ENCODE peak calls at places on chromosomes 16 and 17, in eight cellular contexts. T, K, U, Z, X, S, B and W are unnamed samples. For H3K36me3 and H3K9me3, the result is how much of the 10 kb centered on the place peaks cover.

GRCh38 chr16:62256406-62256805 is 220.2 kb upstream of the CDH8 start:
- DNase-seq in T (no peak), K (no peak), U (no peak), Z (no peak), X (no peak), S (no peak), B (no peak), W (no peak)

GRCh38 chr17:76585649-76586593 is at the start of gene ST6GALNAC2:
- DNase-seq in T (no peak), K (no peak), U (no peak), Z (no peak), X (peak), S (no peak), B (peak), W (no peak)

GRCh38 chr16:53558665-53559064 is 55.7 kb upstream of the AKTIP start:
- DNase-seq in T (no peak), K (no peak), U (no peak), Z (no peak), X (no peak), S (no peak), B (no peak), W (no peak)

GRCh38 chr17:3527468-3527867 is 30.1 kb downstream of the TRPV3 start:
- DNase-seq in T (no peak), K (no peak), U (no peak), Z (no peak), X (no peak), S (no peak), B (no peak), W (no peak)

GRCh38 chr17:72997559-72997958 is 94.9 kb downstream of the SLC39A11 start:
- DNase-seq in T (peak), K (no peak), U (no peak), Z (no peak), X (no peak), S (no peak), B (no peak), W (no peak)

GRCh38 chr17:77456951-77457548 is 316.3 kb downstream of the SEC14L1 start:
- DNase-seq in T (no peak), K (no peak), U (no peak), Z (no peak), X (no peak), S (no peak), B (no peak), W (no peak)

GRCh38 chr16:63776437-63776836 is 1345.4 kb downstream of the CDH11 start:
- DNase-seq in T (no peak), K (no peak), U (no peak), Z (no peak), X (no peak), S (no peak), B (no peak), W (no peak)

GRCh38 chr16:3696425-3697218 is 20.7 kb downstream of the TRAP1 start:
- DNase-seq in T (peak), K (no peak), U (no peak), Z (no peak), X (no peak), S (no peak), B (no peak), W (no peak)

GRCh38 chr17:68470959-68471358 is 13.7 kb upstream of the WIPI1 start:
- DNase-seq in T (no peak), K (no peak), U (no peak), Z (no peak), X (no peak), S (no peak), B (no peak), W (no peak)

GRCh38 chr17:12627776-12628491 is 37.8 kb upstream of the MYOCD start:
- DNase-seq in T (no peak), K (no peak), U (no peak), Z (no peak), X (no peak), S (no peak), B (no peak), W (no peak)
- H3K4me3 ChIP-seq in T (no peak), K (no peak), U (no peak), Z (no peak), X (no peak), S (no peak), B (no peak), W (peak)

GRCh38 chr17:80337195-80337895 is 76.7 kb downstream of the RNF213 start:
- DNase-seq in T (no peak), K (no peak), U (no peak), Z (no peak), X (no peak), S (no peak), B (no peak), W (no peak)
- H3K36me3 ChIP-seq in T (under half), K (half or more), U (half or more), Z (half or more), X (under half), S (half or more), B (under half), W (half or more)

DNA sequence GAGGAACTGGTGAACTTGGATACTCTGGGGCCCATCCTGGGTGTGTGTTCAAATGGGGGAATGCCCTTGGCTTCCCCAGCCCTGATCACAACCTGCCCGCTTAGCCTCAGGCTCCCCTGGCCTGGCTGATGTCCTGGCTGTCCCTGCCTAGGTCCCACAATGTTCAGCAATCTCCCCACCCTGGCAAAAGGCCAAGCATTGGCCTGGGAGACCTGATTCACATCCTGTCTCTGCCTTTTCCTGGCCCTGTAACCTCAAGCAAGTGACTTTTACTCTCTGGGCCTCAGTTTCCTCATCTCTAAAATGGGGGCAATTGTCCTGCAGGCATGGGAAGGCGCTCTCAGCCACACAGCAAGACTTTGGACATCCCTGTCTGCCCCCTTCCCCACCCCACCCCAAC is 14.4 kb downstream of the CPNE2 start:
- DNase-seq in T (no peak), K (no peak), U (no peak), Z (no peak), X (no peak), S (no peak), B (no peak), W (no peak)
- H3K9me3 ChIP-seq in T (under half), K (under half), U (under half), Z (under half), X (under half), S (under half), B (under half), W (under half)

GRCh38 chr16:57686577-57686976 is 8.0 kb upstream of the DRC7 start:
- DNase-seq in T (no peak), K (no peak), U (no peak), Z (no peak), X (no peak), S (no peak), B (no peak), W (no peak)
- H3K4me3 ChIP-seq in T (no peak), K (no peak), U (no peak), Z (no peak), X (no peak), S (no peak), B (no peak), W (no peak)

GRCh38 chr16:88877564-88878289 is 11.3 kb upstream of the PABPN1L start:
- DNase-seq in T (no peak), K (no peak), U (no peak), Z (no peak), X (no peak), S (no peak), B (no peak), W (no peak)
- H3K36me3 ChIP-seq in T (under half), K (under half), U (under half), Z (under half), X (under half), S (under half), B (under half), W (under half)

GRCh38 chr17:17142556-17142955 is 63.6 kb downstream of the PLD6 start:
- DNase-seq in T (no peak), K (no peak), U (no peak), Z (no peak), X (no peak), S (no peak), B (no peak), W (no peak)

GRCh38 chr17:17140590-17140980 is 65.5 kb downstream of the PLD6 start:
- DNase-seq in T (peak), K (no peak), U (no peak), Z (no peak), X (no peak), S (no peak), B (no peak), W (no peak)

GRCh38 chr17:17139972-17140589 is 66.1 kb downstream of the PLD6 start:
- DNase-seq in T (no peak), K (no peak), U (no peak), Z (no peak), X (no peak), S (no peak), B (no peak), W (no peak)

GRCh38 chr17:17141860-17142552 is 64.1 kb downstream of the PLD6 start:
- DNase-seq in T (peak), K (no peak), U (no peak), Z (peak), X (peak), S (peak), B (no peak), W (no peak)

GRCh38 chr17:17141279-17141678 is 64.9 kb downstream of the PLD6 start:
- DNase-seq in T (no peak), K (no peak), U (no peak), Z (no peak), X (no peak), S (no peak), B (no peak), W (no peak)
- H3K9me3 ChIP-seq in T (under half), K (under half), U (under half), Z (under half), X (under half), S (under half), B (under half), W (under half)

DNA sequence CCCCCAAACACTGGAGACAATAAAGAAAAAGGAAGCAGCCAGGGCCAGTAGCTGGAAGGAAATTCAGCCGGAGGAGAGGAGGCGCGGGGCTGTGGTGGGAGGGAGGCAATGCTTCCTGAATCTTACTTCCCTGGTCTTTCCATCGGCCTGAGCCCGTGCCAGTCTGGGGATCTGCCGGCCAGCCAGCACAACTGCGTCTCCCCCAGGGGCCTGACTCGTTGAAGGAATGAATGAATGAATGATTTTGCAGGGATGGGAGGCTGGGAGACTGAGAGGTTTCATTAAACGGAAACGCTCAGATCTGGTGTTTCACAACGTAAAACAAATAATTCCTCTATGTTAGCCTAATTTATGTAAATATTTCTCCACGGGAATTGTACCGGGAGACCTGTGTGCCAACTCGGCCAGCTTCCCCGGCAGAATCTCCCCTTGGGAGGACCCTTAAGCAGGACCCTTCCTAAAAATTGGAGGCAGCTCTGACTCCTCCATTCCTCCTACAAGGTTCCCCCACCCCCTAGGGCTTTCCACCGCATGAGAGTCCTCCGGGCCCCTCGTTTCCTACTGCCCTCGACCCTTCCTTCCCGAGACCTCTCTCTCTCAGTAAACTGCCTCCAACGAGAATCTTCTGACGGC is 1.3 kb upstream of the BAIAP2 start:
- DNase-seq in T (no peak), K (no peak), U (no peak), Z (no peak), X (no peak), S (no peak), B (no peak), W (no peak)
- H3K4me3 ChIP-seq in T (peak), K (peak), U (peak), Z (peak), X (peak), S (peak), B (peak), W (peak)

GRCh38 chr16:50324345-50324744 is 44.4 kb downstream of the BRD7 start:
- DNase-seq in T (no peak), K (no peak), U (no peak), Z (no peak), X (no peak), S (no peak), B (no peak), W (no peak)
- H3K36me3 ChIP-seq in T (under half), K (half or more), U (under half), Z (under half), X (under half), S (half or more), B (under half), W (under half)

GRCh38 chr17:80653856-80654255 is 109.2 kb downstream of the RPTOR start:
- DNase-seq in T (no peak), K (no peak), U (no peak), Z (no peak), X (no peak), S (no peak), B (no peak), W (no peak)
- H3K9me3 ChIP-seq in T (under half), K (under half), U (under half), Z (under half), X (under half), S (under half), B (under half), W (under half)

GRCh38 chr17:42107124-42107523 is 5.4 kb downstream of the DHX58 start:
- DNase-seq in T (no peak), K (no peak), U (no peak), Z (no peak), X (no peak), S (no peak), B (no peak), W (no peak)
- H3K4me3 ChIP-seq in T (peak), K (peak), U (no peak), Z (no peak), X (peak), S (no peak), B (peak), W (peak)